ENCODE peak calls at places on chromosomes 7 and 10, in nine cellular contexts. H is NCI-H1694, W is HFFc6, K is endothelial cell, E is ACHN, S is SK-N-DZ, Q is HEK293T, D is colonic mucosa, N is NCI-H1417 treated with DMSO at 0.1 percent for 48 hours. Y is an unnamed sample.

GRCh38 chr7:12458520-12459131 is 55.0 kb upstream of the VWDE start:
- DNase-seq in E (peak), Q (peak), K (peak), H (peak), S (peak), W (peak), D (no peak), N (peak), Y (peak)

GRCh38 chr10:97069576-97070362 is 116.0 kb downstream of the SLIT1 start:
- DNase-seq in N (no peak), H (no peak), D (no peak), K (no peak), W (peak), S (no peak), E (no peak), Q (no peak), Y (no peak)

GRCh38 chr10:63120554-63120953 is 12.6 kb upstream of the NRBF2 start:
- DNase-seq in K (no peak), Q (no peak), W (peak), E (no peak), H (peak), D (no peak), N (no peak), S (no peak), Y (no peak)

GRCh38 chr7:106175507-106175906 is 63.4 kb upstream of the SYPL1 start:
- DNase-seq in E (no peak), H (no peak), D (no peak), S (no peak), W (no peak), K (no peak), Q (no peak), N (peak), Y (no peak)

GRCh38 chr10:133166828-133167692 is 7.0 kb downstream of the KNDC1 start:
- DNase-seq in D (no peak), H (no peak), S (no peak), W (no peak), K (no peak), E (no peak), N (no peak), Q (no peak), Y (no peak)

GRCh38 chr7:82317760-82318159 is 125.8 kb downstream of the CACNA2D1 start:
- DNase-seq in N (no peak), K (no peak), H (no peak), S (no peak), Q (no peak), E (no peak), W (no peak), D (no peak), Y (no peak)

GRCh38 chr7:96870934-96871333 is 134.4 kb upstream of the DLX6 start:
- DNase-seq in K (no peak), W (no peak), H (no peak), E (no peak), S (no peak), Q (no peak), D (no peak), N (no peak), Y (no peak)

GRCh38 chr7:545470-545869 is 25.8 kb upstream of the PDGFA start:
- DNase-seq in E (no peak), S (no peak), D (no peak), W (no peak), K (no peak), Q (no peak), N (no peak), H (no peak), Y (no peak)

GRCh38 chr10:106355450-106355849 is 809.1 kb downstream of the SORCS1 start:
- DNase-seq in K (peak), N (no peak), S (peak), D (no peak), E (no peak), W (no peak), Q (peak), H (no peak), Y (no peak)

GRCh38 chr10:129400426-129400825 is 66.6 kb upstream of the MGMT start:
- DNase-seq in W (no peak), D (peak), H (no peak), N (no peak), S (no peak), K (no peak), Q (no peak), E (no peak), Y (no peak)

GRCh38 chr7:88791891-88792290 is 3.6 kb downstream of the TEX47 start:
- DNase-seq in E (no peak), N (no peak), S (no peak), D (no peak), W (no peak), H (no peak), Q (no peak), K (no peak), Y (no peak)

GRCh38 chr7:134613623-134614347 is 32.9 kb upstream of the BPGM start:
- DNase-seq in K (no peak), Q (no peak), D (no peak), S (no peak), H (no peak), N (no peak), W (peak), E (no peak), Y (no peak)

GRCh38 chr7:77475181-77475580 is 59.0 kb upstream of the GSAP start:
- DNase-seq in K (no peak), E (no peak), N (no peak), S (no peak), W (no peak), D (no peak), H (no peak), Q (no peak), Y (no peak)

GRCh38 chr10:124539935-124540641 is 78.5 kb downstream of the LHPP start:
- DNase-seq in N (no peak), W (peak), Q (peak), K (peak), E (peak), H (no peak), D (peak), S (peak), Y (peak)

GRCh38 chr7:73547841-73548240 is 9.6 kb downstream of the BCL7B start:
- DNase-seq in N (no peak), E (no peak), Q (no peak), D (no peak), W (no peak), S (no peak), K (no peak), H (no peak), Y (no peak)

GRCh38 chr7:114481995-114482394 is 67.4 kb downstream of the FOXP2 start:
- DNase-seq in Q (no peak), D (no peak), N (peak), S (no peak), E (no peak), W (no peak), H (no peak), K (no peak), Y (no peak)

GRCh38 chr7:125934539-125934938 is 1004.9 kb upstream of the POT1 start:
- DNase-seq in N (peak), H (no peak), Q (no peak), K (no peak), S (no peak), E (no peak), W (no peak), D (no peak), Y (no peak)

GRCh38 chr10:119680050-119680449 is 28.9 kb downstream of the BAG3 start:
- DNase-seq in N (no peak), S (no peak), H (no peak), Q (no peak), E (peak), W (peak), D (no peak), K (peak), Y (no peak)

GRCh38 chr10:113929522-113929921 is 75.1 kb downstream of the NHLRC2 start:
- DNase-seq in W (no peak), N (no peak), E (no peak), D (no peak), S (no peak), Q (no peak), K (no peak), H (no peak), Y (no peak)

GRCh38 chr7:70063371-70063770 is 465.1 kb downstream of the AUTS2 start:
- DNase-seq in W (no peak), E (no peak), N (no peak), D (no peak), H (no peak), Q (no peak), K (no peak), S (no peak), Y (no peak)

GRCh38 chr10:110446954-110447608 is 50.6 kb upstream of the DUSP5 start:
- DNase-seq in N (no peak), D (no peak), E (peak), Q (no peak), S (no peak), H (no peak), W (peak), K (no peak), Y (no peak)

GRCh38 chr7:50771120-50772002 is 11.3 kb downstream of the GRB10 start:
- DNase-seq in K (no peak), S (no peak), W (no peak), E (no peak), D (no peak), Q (no peak), H (no peak), N (no peak), Y (no peak)

GRCh38 chr10:106904209-106904608 is 260.3 kb downstream of the SORCS1 start:
- DNase-seq in E (no peak), K (no peak), S (no peak), N (no peak), D (no peak), H (no peak), Q (no peak), W (no peak), Y (no peak)

GRCh38 chr7:574661-575395 is 55.2 kb upstream of the PDGFA start:
- DNase-seq in K (no peak), N (no peak), H (peak), W (no peak), E (no peak), Q (no peak), D (peak), S (no peak), Y (no peak)

GRCh38 chr7:94909023-94909466 is 1.7 kb downstream of the PPP1R9A start:
- DNase-seq in D (no peak), E (peak), W (no peak), N (no peak), K (no peak), Q (no peak), S (no peak), H (no peak), Y (peak)

GRCh38 chr10:103692421-103693069 is 162.8 kb downstream of the SH3PXD2A start:
- DNase-seq in E (no peak), K (no peak), W (no peak), D (peak), S (no peak), N (no peak), Q (no peak), H (no peak), Y (no peak)

GRCh38 chr7:91267558-91267955 is 3.3 kb downstream of the FZD1 start:
- DNase-seq in S (no peak), K (no peak), D (no peak), E (no peak), H (no peak), N (no peak), W (no peak), Q (no peak), Y (no peak)

GRCh38 chr10:86415583-86415982 is 49.0 kb upstream of the GRID1 start:
- DNase-seq in K (no peak), Q (no peak), S (no peak), W (no peak), N (no peak), E (no peak), D (no peak), H (no peak), Y (no peak)

GRCh38 chr10:78844956-78845355 is 223.8 kb upstream of the ZMIZ1 start:
- DNase-seq in D (no peak), Q (peak), S (no peak), W (no peak), N (no peak), K (no peak), E (no peak), H (no peak), Y (no peak)

GRCh38 chr10:82390866-82391658 is 516.1 kb downstream of the NRG3 start:
- DNase-seq in N (no peak), H (no peak), W (no peak), D (no peak), S (no peak), K (no peak), Q (no peak), E (no peak), Y (no peak)

GRCh38 chr10:73163096-73163495 is 4.7 kb downstream of the ECD start:
- DNase-seq in Q (no peak), N (no peak), K (no peak), S (no peak), W (peak), D (no peak), H (no peak), E (no peak), Y (no peak)

GRCh38 chr10:6231730-6232129 is 29.0 kb downstream of the PFKFB3 start:
- DNase-seq in N (no peak), H (no peak), Q (no peak), D (no peak), W (no peak), S (no peak), K (no peak), E (no peak), Y (no peak)

GRCh38 chr7:127968547-127968946 is 62.7 kb downstream of the LRRC4 start:
- DNase-seq in N (no peak), K (no peak), S (no peak), Q (no peak), W (no peak), D (no peak), H (no peak), E (peak), Y (no peak)

GRCh38 chr10:131724891-131725735 is 175.7 kb upstream of the PPP2R2D start:
- DNase-seq in D (peak), H (no peak), K (no peak), Q (no peak), E (no peak), N (no peak), W (no peak), S (no peak), Y (no peak)

Y was measured in neuronal stem cell.